ENCODE peak calls at places on chromosomes 11 and 22, in five cellular contexts. W is B cell, J is ACHN, U is mucosa of descending colon, X is lower leg skin. T is an unnamed sample.

GRCh38 chr11:2098691-2099522 is 40.3 kb downstream of the IGF2 start:
- DNase-seq in W (no peak), J (no peak), U (no peak), X (no peak), T (no peak)

GRCh38 chr11:69343401-69344321 is 49.7 kb downstream of the MYEOV start:
- DNase-seq in W (no peak), J (no peak), U (no peak), X (peak; percentile 69), T (no peak)

GRCh38 chr11:112290462-112290894 is 29.8 kb upstream of the PLET1 start:
- DNase-seq in W (no peak), J (no peak), U (no peak), X (no peak), T (peak; percentile 1)

GRCh38 chr22:31911565-31912401 is 32.6 kb upstream of the YWHAH start:
- DNase-seq in W (no peak), J (no peak), U (peak; percentile 52), X (no peak), T (no peak)

GRCh38 chr11:86807356-86807755 is 7.0 kb downstream of the PRSS23 start:
- DNase-seq in W (no peak), J (no peak), U (no peak), X (no peak), T (no peak)

GRCh38 chr11:73366265-73366610 is 10.0 kb upstream of the RELT start:
- DNase-seq in W (peak; percentile 53), J (no peak), U (no peak), X (no peak), T (no peak)

GRCh38 chr11:120209750-120210650 is 832 bp upstream of the OAF start:
- DNase-seq in W (no peak), J (no peak), U (no peak), X (no peak), T (no peak)

GRCh38 chr11:105236631-105237030 is 97.1 kb upstream of the CARD18 start:
- DNase-seq in W (no peak), J (no peak), U (no peak), X (no peak), T (no peak)

GRCh38 chr11:235998-236773 is at the start of gene SIRT3:
- DNase-seq in W (peak; percentile 91), J (peak; percentile 81), U (peak; percentile 91), X (peak; percentile 94), T (peak; percentile 87)

GRCh38 chr22:48972979-48973693 is 854.5 kb downstream of the BRD1 start:
- DNase-seq in W (no peak), J (no peak), U (no peak), X (peak; percentile 77), T (no peak)

GRCh38 chr22:20001082-20001638 is 15.5 kb downstream of the ARVCF start:
- DNase-seq in W (no peak), J (no peak), U (no peak), X (no peak), T (no peak)

GRCh38 chr11:64859542-64860414 is 15.3 kb upstream of the CDC42BPG start:
- DNase-seq in W (peak; percentile 63), J (no peak), U (no peak), X (no peak), T (no peak)

GRCh38 chr11:8971917-8972316 is 7.7 kb upstream of the TMEM9B start:
- DNase-seq in W (no peak), J (no peak), U (no peak), X (no peak), T (no peak)

GRCh38 chr11:78810489-78811090 is 235.9 kb upstream of the NARS2 start:
- DNase-seq in W (no peak), J (no peak), U (no peak), X (no peak), T (no peak)

GRCh38 chr11:122998727-122999370 is 17.2 kb upstream of the BSX start:
- DNase-seq in W (no peak), J (no peak), U (no peak), X (no peak), T (no peak)

GRCh38 chr11:95345243-95345642 is 114.2 kb upstream of the SESN3 start:
- DNase-seq in W (no peak), J (no peak), U (no peak), X (no peak), T (no peak)

GRCh38 chr11:34302046-34302921 is 55.5 kb downstream of the ABTB2 start:
- DNase-seq in W (no peak), J (peak; percentile 98), U (no peak), X (no peak), T (no peak)

GRCh38 chr22:46183733-46184132 is 33.4 kb downstream of the PPARA start:
- DNase-seq in W (no peak), J (no peak), U (no peak), X (no peak), T (no peak)

GRCh38 chr11:75301131-75301530 is 50.3 kb downstream of the ARRB1 start:
- DNase-seq in W (no peak), J (no peak), U (peak; percentile 48), X (no peak), T (no peak)

GRCh38 chr11:120339394-120339890 is 3.2 kb downstream of the ARHGEF12 start:
- DNase-seq in W (no peak), J (peak; percentile 31), U (peak; percentile 54), X (no peak), T (peak; percentile 64)

GRCh38 chr11:119608781-119609180 is 120.2 kb downstream of the NECTIN1 start:
- DNase-seq in W (no peak), J (no peak), U (no peak), X (no peak), T (no peak)

T was measured in HT-29.